ENCODE peak calls at places on chromosomes 6 and 20, in four cellular contexts. T is memory B cell, X is mucosa of gallbladder, W is fibroblast of lung. J is an unnamed sample.
A peak's percentile ranks its signal among the peaks of the same experiment; 100 is the strongest.

GRCh38 chr20:36975085-36975829 is 23.7 kb upstream of the SAMHD1 start:
- DNase-seq in T (no peak), X (no peak), W (no peak), J (no peak)

GRCh38 chr6:14129572-14129971 is 12.0 kb downstream of the CD83 start:
- DNase-seq in T (no peak), X (peak; percentile 67), W (peak; percentile 82), J (no peak)

GRCh38 chr6:108562503-108562993 is 1.8 kb downstream of the FOXO3 start:
- DNase-seq in T (no peak), X (peak; percentile 76), W (peak; percentile 75), J (no peak)

GRCh38 chr6:111997078-111997862 is 56.6 kb upstream of the CCN6 start:
- DNase-seq in T (peak; percentile 74), X (peak; percentile 73), W (peak; percentile 83), J (peak; percentile 38)

GRCh38 chr6:168282985-168283685 is 36.4 kb downstream of the DACT2 start:
- DNase-seq in T (no peak), X (peak; percentile 31), W (no peak), J (no peak)

GRCh38 chr6:30887901-30888300 is 3.6 kb downstream of the DDR1 start:
- DNase-seq in T (no peak), X (no peak), W (no peak), J (no peak)

GRCh38 chr20:25136643-25137559 is 55.0 kb upstream of the VSX1 start:
- DNase-seq in T (no peak), X (peak; percentile 63), W (peak; percentile 93), J (no peak)

GRCh38 chr6:151445482-151445881 is 6.4 kb downstream of the RMND1 start:
- DNase-seq in T (no peak), X (no peak), W (peak; percentile 58), J (no peak)

GRCh38 chr20:43446361-43446879 is 11.3 kb upstream of the SRSF6 start:
- DNase-seq in T (no peak), X (no peak), W (no peak), J (no peak)

GRCh38 chr20:37598611-37599342 is 71.1 kb upstream of the BLCAP start:
- DNase-seq in T (no peak), X (no peak), W (no peak), J (no peak)

GRCh38 chr20:18743665-18744440 is 69.7 kb upstream of the SCP2D1 start:
- DNase-seq in T (no peak), X (no peak), W (no peak), J (no peak)

GRCh38 chr6:39330057-39330456 is 7.6 kb upstream of the KCNK16 start:
- DNase-seq in T (no peak), X (no peak), W (no peak), J (no peak)

GRCh38 chr6:143746202-143747119 is 68.7 kb downstream of the PHACTR2 start:
- DNase-seq in T (no peak), X (no peak), W (peak; percentile 4), J (no peak)

GRCh38 chr6:134071876-134072275 is 19.5 kb upstream of the SLC2A12 start:
- DNase-seq in T (no peak), X (no peak), W (no peak), J (no peak)

GRCh38 chr20:2750343-2751251 is 49.8 kb downstream of the CPXM1 start:
- DNase-seq in T (no peak), X (peak; percentile 26), W (peak; percentile 35), J (no peak)

GRCh38 chr6:151440930-151441329 is 11.0 kb downstream of the RMND1 start:
- DNase-seq in T (no peak), X (no peak), W (peak; percentile 70), J (no peak)

GRCh38 chr6:112180095-112180820 is 74.1 kb downstream of the LAMA4 start:
- DNase-seq in T (peak; percentile 57), X (peak; percentile 51), W (peak; percentile 93), J (peak; percentile 25)

GRCh38 chr20:18973499-18974173 is 160.1 kb downstream of the SCP2D1 start:
- DNase-seq in T (no peak), X (no peak), W (no peak), J (no peak)

GRCh38 chr6:24799541-24799915 is 811 bp upstream of the ARMH2 start:
- DNase-seq in T (no peak), X (no peak), W (no peak), J (no peak)

GRCh38 chr6:11277275-11278206 is 45.1 kb upstream of the NEDD9 start:
- DNase-seq in T (peak; percentile 23), X (peak; percentile 33), W (peak; percentile 64), J (no peak)

GRCh38 chr6:124958149-124958548 is 4.1 kb upstream of the RNF217 start:
- DNase-seq in T (no peak), X (no peak), W (no peak), J (no peak)

GRCh38 chr6:71414486-71414885 is 125.9 kb downstream of the OGFRL1 start:
- DNase-seq in T (no peak), X (no peak), W (no peak), J (no peak)

GRCh38 chr6:113018351-113019151 is 671.4 kb downstream of the RFPL4B start:
- DNase-seq in T (no peak), X (no peak), W (peak; percentile 76), J (no peak)

GRCh38 chr6:13589801-13590200 is 15.4 kb downstream of the SIRT5 start:
- DNase-seq in T (no peak), X (no peak), W (no peak), J (no peak)

GRCh38 chr20:50348118-50348517 is 157.5 kb downstream of the CEBPB start:
- DNase-seq in T (no peak), X (peak; percentile 46), W (no peak), J (peak; percentile 22)

GRCh38 chr6:105372142-105372861 is 30.6 kb downstream of the PREP start:
- DNase-seq in T (no peak), X (no peak), W (no peak), J (no peak)

GRCh38 chr6:65149841-65150240 is 557.2 kb downstream of the EYS start:
- DNase-seq in T (no peak), X (no peak), W (no peak), J (no peak)

GRCh38 chr6:151043944-151044343 is 178.4 kb downstream of the MTHFD1L start:
- DNase-seq in T (no peak), X (no peak), W (no peak), J (no peak)

GRCh38 chr6:42241915-42242314 is 24.3 kb upstream of the MRPS10 start:
- DNase-seq in T (no peak), X (no peak), W (no peak), J (no peak)

GRCh38 chr6:11712760-11713159 is 65.8 kb downstream of the ADTRP start:
- DNase-seq in T (no peak), X (no peak), W (peak; percentile 44), J (no peak)

GRCh38 chr20:47360207-47360488 is 3.6 kb upstream of the ZMYND8 start:
- DNase-seq in T (no peak), X (peak; percentile 68), W (peak; percentile 73), J (no peak)

GRCh38 chr6:122025104-122025503 is 374.3 kb upstream of the HSF2 start:
- DNase-seq in T (no peak), X (no peak), W (no peak), J (no peak)

GRCh38 chr20:1887321-1887720 is 7.9 kb upstream of the SIRPA start:
- DNase-seq in T (no peak), X (no peak), W (no peak), J (no peak)

J was measured in hypothalamus.